ENCODE peak calls at places on chromosomes 4 and X, in ten cellular contexts. H, Q, P, K, X, N, B, J, U and R are unnamed samples.

GRCh38 chrX:9163153-9163790 is 129.3 kb upstream of the FAM9B start:
- DNase-seq in X (no peak), Q (no peak), P (no peak), K (no peak), N (no peak), H (no peak), J (no peak), U (no peak), B (no peak), R (no peak)

GRCh38 chr4:38151870-38152269 is 191.7 kb downstream of the PTTG2 start:
- DNase-seq in H (no peak), U (no peak), K (no peak), J (no peak), Q (no peak), B (no peak), N (no peak), P (no peak), X (no peak), R (no peak)

GRCh38 chr4:174739576-174739975 is 89.5 kb downstream of the GLRA3 start:
- DNase-seq in X (no peak), B (no peak), N (no peak), J (no peak), Q (no peak), H (no peak), P (no peak), U (peak; percentile 2), K (no peak), R (no peak)

GRCh38 chr4:57044996-57045395 is 65.2 kb downstream of the IGFBP7 start:
- DNase-seq in N (no peak), X (no peak), U (peak; percentile 18), Q (no peak), J (no peak), P (no peak), K (no peak), H (no peak), B (no peak), R (no peak)

GRCh38 chr4:126265880-126266279 is 951.1 kb downstream of the FAT4 start:
- DNase-seq in H (no peak), U (no peak), X (no peak), K (no peak), Q (no peak), J (no peak), B (no peak), P (no peak), N (no peak), R (no peak)

GRCh38 chr4:152243890-152244595 is 291.8 kb downstream of the FBXW7 start:
- DNase-seq in P (no peak), B (no peak), N (no peak), X (no peak), H (no peak), U (no peak), K (no peak), Q (no peak), J (peak; percentile 69), R (no peak)

GRCh38 chrX:25998687-25999086 is 139.5 kb upstream of the MAGEB18 start:
- DNase-seq in X (no peak), B (no peak), U (no peak), P (no peak), Q (no peak), N (no peak), K (no peak), H (no peak), J (no peak), R (no peak)

GRCh38 chr4:38870098-38870850 is 2.7 kb downstream of the FAM114A1 start:
- DNase-seq in J (no peak), H (peak; percentile 20), U (no peak), P (no peak), K (no peak), N (no peak), X (no peak), Q (no peak), B (no peak), R (no peak)

GRCh38 chrX:123859409-123859827 is 435 bp upstream of the XIAP start:
- DNase-seq in H (peak; percentile 69), N (no peak), P (peak; percentile 86), X (no peak), B (no peak), K (no peak), U (no peak), Q (no peak), J (no peak), R (peak; percentile 45)
- H3K27ac ChIP-seq in H (peak overlapping the region; percentile 98), N (peak overlapping the region; percentile 78), P (peak overlapping the region; percentile 99), X (peak overlapping the region; percentile 88), B (peak overlapping the region; percentile 94), K (peak overlapping the region; percentile 94), U (peak overlapping the region; percentile 96), Q (peak overlapping the region; percentile 95), J (peak overlapping the region; percentile 94), R (peak overlapping the region; percentile 88)

DNA sequence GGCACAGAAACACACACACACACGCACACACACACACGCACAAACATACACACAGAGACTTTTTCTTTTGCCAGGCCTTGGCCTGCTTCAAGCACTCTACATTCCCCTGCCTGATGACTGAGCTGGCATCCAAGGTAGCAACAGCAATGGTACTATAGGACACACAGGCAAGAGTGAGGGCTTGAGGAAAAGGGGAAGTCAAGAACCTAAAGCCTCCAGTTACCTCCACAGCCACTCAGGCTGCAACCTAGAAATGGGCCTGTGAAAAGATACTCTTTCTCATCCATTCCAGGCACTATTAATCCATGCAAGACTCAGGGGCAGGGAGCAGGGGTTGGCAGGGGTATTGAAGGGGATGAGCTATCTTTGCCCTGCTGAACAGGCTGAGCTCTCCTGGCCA is 43.6 kb downstream of the STARD8 start:
- DNase-seq in K (no peak), P (no peak), U (no peak), X (no peak), Q (no peak), J (no peak), N (no peak), H (no peak), B (no peak), R (no peak)
- H3K27ac ChIP-seq in K (no peak overlapping the region), P (no peak overlapping the region), U (no peak overlapping the region), X (no peak overlapping the region), Q (no peak overlapping the region), J (no peak overlapping the region), N (no peak overlapping the region), H (no peak overlapping the region), B (no peak overlapping the region), R (no peak overlapping the region)

GRCh38 chr4:153511104-153511503 is 44.9 kb downstream of the TMEM131L start:
- DNase-seq in K (no peak), X (no peak), H (no peak), J (no peak), Q (no peak), B (no peak), N (no peak), P (no peak), U (no peak), R (no peak)

GRCh38 chr4:153514001-153514526 is 47.9 kb downstream of the TMEM131L start:
- DNase-seq in J (no peak), H (no peak), P (no peak), X (no peak), U (no peak), Q (no peak), N (peak; percentile 60), K (no peak), B (no peak), R (no peak)

GRCh38 chr4:153513596-153513995 is 47.4 kb downstream of the TMEM131L start:
- DNase-seq in K (no peak), X (no peak), J (no peak), P (no peak), Q (no peak), N (no peak), B (no peak), H (no peak), U (no peak), R (no peak)

GRCh38 chr4:153512162-153512852 is 46.1 kb downstream of the TMEM131L start:
- DNase-seq in X (no peak), N (no peak), J (no peak), U (no peak), B (no peak), H (no peak), K (no peak), Q (no peak), P (no peak), R (no peak)

DNA sequence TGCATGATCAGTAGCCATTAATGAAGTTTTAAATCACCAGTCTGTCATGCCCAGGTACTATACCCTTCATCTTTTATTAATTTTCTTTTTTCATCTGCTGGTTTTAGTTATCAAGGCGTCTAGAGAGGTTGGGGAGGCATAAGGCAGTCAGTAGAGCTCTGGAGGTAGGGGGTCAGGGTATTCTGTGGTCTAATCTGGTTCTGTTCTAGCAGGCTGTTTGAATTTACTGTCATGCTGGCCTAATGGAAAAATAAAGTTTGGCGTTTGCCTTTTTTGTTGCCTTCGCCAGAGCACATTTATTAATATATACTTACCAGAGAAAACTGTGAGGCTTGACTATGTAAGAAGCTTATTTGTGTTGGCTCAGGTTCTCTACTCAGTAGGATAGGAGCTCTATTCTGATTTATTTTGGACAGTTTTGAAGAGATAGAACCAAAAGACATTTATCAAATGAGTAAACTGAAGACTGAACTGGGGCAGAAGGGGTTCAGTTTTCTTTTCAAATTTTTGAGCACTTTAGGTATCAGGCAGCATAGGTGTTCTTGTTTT is 46.9 kb downstream of the TMEM131L start:
- DNase-seq in J (no peak), Q (no peak), U (no peak), N (no peak), P (no peak), H (no peak), K (no peak), B (no peak), X (no peak), R (no peak)
- H3K27ac ChIP-seq in J (peak overlapping the region; percentile 73), Q (no peak overlapping the region), U (no peak overlapping the region), N (peak overlapping the region; percentile 4), P (no peak overlapping the region), H (peak overlapping the region; percentile 30), K (peak overlapping the region; percentile 48), B (peak overlapping the region; percentile 77), X (no peak overlapping the region), R (no peak overlapping the region)

GRCh38 chr4:123343400-123344060 is 53.1 kb upstream of the SPRY1 start:
- DNase-seq in B (no peak), U (no peak), N (no peak), P (no peak), X (no peak), J (no peak), H (no peak), Q (no peak), K (no peak), R (no peak)

GRCh38 chr4:123339507-123340380 is 56.9 kb upstream of the SPRY1 start:
- DNase-seq in K (no peak), U (no peak), P (no peak), Q (no peak), J (no peak), H (no peak), X (no peak), B (no peak), N (no peak), R (no peak)

GRCh38 chr4:123345132-123345923 is 51.3 kb upstream of the SPRY1 start:
- DNase-seq in K (no peak), Q (no peak), X (no peak), J (no peak), U (no peak), P (no peak), H (no peak), N (no peak), B (no peak), R (no peak)

GRCh38 chr4:123340381-123340701 is 56.3 kb upstream of the SPRY1 start:
- DNase-seq in H (no peak), X (no peak), K (no peak), U (peak; percentile 87), Q (no peak), J (no peak), P (no peak), N (peak; percentile 87), B (no peak), R (no peak)

DNA sequence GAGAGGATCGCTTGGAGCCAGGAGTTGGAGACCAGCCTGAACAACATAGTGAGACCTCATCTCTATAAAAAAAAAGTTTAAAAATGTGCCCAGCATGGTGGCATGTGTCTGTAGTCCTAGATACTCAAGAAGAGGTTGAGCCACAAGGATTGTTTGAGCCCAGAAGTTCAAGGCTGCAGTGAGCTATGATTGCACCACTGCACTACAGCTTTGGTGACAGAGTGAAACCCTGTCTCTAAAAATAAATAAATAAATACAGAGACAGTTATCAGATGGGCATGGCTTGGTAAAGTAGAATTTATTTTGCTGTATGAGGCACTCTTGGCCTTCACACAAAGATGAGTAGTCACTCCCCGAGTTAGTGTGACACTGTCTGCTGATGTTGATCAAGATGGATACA is 54.1 kb upstream of the SPRY1 start:
- DNase-seq in U (no peak), K (no peak), H (no peak), J (no peak), Q (no peak), X (no peak), P (no peak), N (no peak), B (no peak), R (no peak)
- H3K27ac ChIP-seq in U (no peak overlapping the region), K (peak overlapping the region; percentile 62), H (no peak overlapping the region), J (no peak overlapping the region), Q (no peak overlapping the region), X (no peak overlapping the region), P (no peak overlapping the region), N (no peak overlapping the region), B (no peak overlapping the region), R (no peak overlapping the region)